ENCODE peak calls at places on chromosomes 13 and 19, in nine cellular contexts. H is OCI-LY7; M is psoas muscle; U is CD8-positive, alpha-beta T cell; Y is cardiac muscle cell; C is GM23338; L is DND-41; K is keratinocyte; D is IMR-90. V is an unnamed sample.

GRCh38 chr13:75137911-75138571 is 343.9 kb downstream of the TBC1D4 start:
- DNase-seq in U (no peak), D (no peak), H (no peak), M (no peak), C (no peak), L (no peak), Y (no peak), K (no peak), V (no peak)

GRCh38 chr19:40433391-40434216 is 7.8 kb upstream of the SERTAD1 start:
- DNase-seq in K (no peak), D (peak), Y (peak), C (peak), M (peak), L (peak), U (peak), H (peak), V (peak)

GRCh38 chr13:49240017-49240416 is 7.7 kb upstream of the CDADC1 start:
- DNase-seq in D (peak), U (peak), M (no peak), Y (peak), H (peak), C (peak), K (no peak), L (peak), V (no peak)

GRCh38 chr13:21319869-21320641 is 139.0 kb downstream of the ZDHHC20 start:
- DNase-seq in C (no peak), U (no peak), Y (no peak), M (no peak), L (no peak), K (no peak), H (no peak), D (no peak), V (no peak)

GRCh38 chr13:98921015-98921414 is 56.8 kb downstream of the DOCK9 start:
- DNase-seq in U (no peak), C (no peak), K (no peak), M (no peak), Y (no peak), L (no peak), D (no peak), H (no peak), V (no peak)

GRCh38 chr13:50319603-50320296 is 304.5 kb downstream of the KCNRG start:
- DNase-seq in D (peak), H (no peak), K (no peak), U (no peak), M (no peak), L (peak), Y (no peak), C (no peak), V (no peak)

GRCh38 chr13:111480976-111481375 is 160.5 kb downstream of the TEX29 start:
- DNase-seq in L (no peak), C (no peak), Y (no peak), M (no peak), H (no peak), D (no peak), U (no peak), K (no peak), V (no peak)

GRCh38 chr19:9818175-9818733 is 625 bp downstream of the FBXL12 start:
- DNase-seq in L (peak), H (peak), Y (no peak), C (no peak), M (no peak), K (no peak), D (no peak), U (no peak), V (no peak)

GRCh38 chr19:21915411-21915810 is 79.4 kb upstream of the ZNF43 start:
- DNase-seq in M (no peak), K (no peak), D (no peak), Y (no peak), L (no peak), U (no peak), H (no peak), C (no peak), V (no peak)

GRCh38 chr13:83692800-83693199 is 189.5 kb downstream of the SLITRK1 start:
- DNase-seq in Y (no peak), D (no peak), M (no peak), C (peak), K (no peak), U (no peak), H (no peak), L (no peak), V (no peak)

GRCh38 chr13:77338961-77339401 is 12.1 kb upstream of the MYCBP2 start:
- DNase-seq in Y (no peak), K (no peak), U (no peak), C (no peak), M (no peak), D (no peak), H (peak), L (no peak), V (no peak)

DNA sequence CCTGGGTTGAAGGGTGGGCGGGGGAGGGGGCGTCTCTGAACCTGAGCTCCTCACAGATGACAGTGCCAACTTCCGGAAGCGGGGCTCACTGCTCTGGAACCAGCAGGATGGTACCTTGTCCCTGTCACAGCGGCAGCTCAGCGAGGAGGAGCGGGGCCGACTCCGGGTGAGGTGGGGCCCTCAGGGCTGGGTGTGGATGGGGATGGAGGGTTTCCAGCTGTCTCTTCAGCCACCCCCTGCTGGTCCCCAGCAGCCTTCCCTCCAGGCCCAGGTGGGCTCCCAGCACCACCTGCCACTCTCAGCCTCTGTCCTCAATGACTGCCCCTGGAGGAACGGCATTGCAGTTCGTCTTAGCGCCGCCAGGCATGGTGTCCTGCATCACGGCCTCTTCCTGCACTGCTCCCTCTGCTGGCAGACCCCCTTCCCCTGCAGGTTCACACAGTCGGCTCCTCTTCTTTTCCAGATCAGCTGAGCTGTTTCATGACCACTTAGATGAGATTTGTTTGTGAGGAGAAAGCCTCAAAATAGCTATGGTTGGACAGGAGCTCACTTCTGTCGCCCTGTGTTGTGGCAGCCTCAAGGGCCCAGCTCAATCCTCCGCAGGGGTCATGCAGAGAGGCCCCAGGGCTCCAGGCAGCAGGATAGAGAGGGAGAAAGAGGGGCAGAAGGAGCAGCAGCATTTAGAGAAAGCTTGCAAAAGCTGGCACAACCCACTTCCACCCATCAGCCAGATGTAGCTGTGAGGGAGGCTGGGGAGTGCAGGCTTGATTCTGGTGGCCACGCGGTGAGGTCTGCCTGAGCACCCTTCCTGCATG is 2.5 kb upstream of the GARIN5A start:
- DNase-seq in L (peak), H (peak), D (peak), Y (peak), K (no peak), U (no peak), C (peak), M (peak), V (no peak)
- TF ChIP-seq CTCF in L (peak), H (peak), D (peak), Y (peak), K (peak), U (no peak), C (peak), M (peak), V (no peak)

GRCh38 chr19:46480409-46480808 is 9.0 kb upstream of the PNMA8A start:
- DNase-seq in D (peak), U (no peak), L (no peak), C (peak), K (no peak), H (no peak), Y (peak), M (peak), V (no peak)
- H3K27ac ChIP-seq in D (peak), U (no peak), L (no peak), C (peak), K (no peak), H (no peak), Y (peak), M (peak), V (peak)

GRCh38 chr19:49113762-49114629 is at the start of gene LIN7B:
- DNase-seq in L (peak), K (no peak), C (peak), U (peak), Y (peak), H (peak), M (peak), D (peak), V (no peak)
- TF ChIP-seq CTCF in L (peak), K (peak), C (peak), U (peak), Y (peak), H (peak), M (peak), D (peak), V (no peak)

GRCh38 chr19:4914736-4915501 is 5.6 kb downstream of the UHRF1 start:
- DNase-seq in K (peak), H (no peak), U (peak), C (no peak), M (no peak), D (peak), L (peak), Y (no peak), V (no peak)
- H3K27ac ChIP-seq in K (peak), H (no peak), U (peak), C (no peak), M (no peak), D (peak), L (no peak), Y (no peak), V (no peak)

DNA sequence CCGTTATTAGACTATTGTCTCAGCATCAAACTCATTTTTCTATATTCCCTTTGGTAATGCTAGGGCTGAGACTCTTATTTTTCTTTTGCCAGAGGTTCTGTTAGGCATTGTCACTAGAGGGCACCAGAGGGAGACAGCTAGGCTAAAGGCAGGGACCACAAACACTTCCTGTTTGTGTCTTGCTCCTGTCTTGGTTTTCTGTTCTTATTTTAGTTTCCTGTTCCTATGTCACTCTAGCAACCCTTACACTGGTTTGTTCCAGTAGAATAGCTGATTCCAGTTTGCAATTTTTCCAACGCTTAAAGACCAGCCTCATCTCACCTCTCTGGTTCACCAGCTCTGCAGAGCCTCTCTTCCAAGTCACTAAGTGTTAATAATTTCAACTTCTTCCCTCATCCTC is 772.0 kb downstream of the DIAPH3 start:
- DNase-seq in M (no peak), D (peak), Y (peak), C (peak), U (peak), H (peak), K (no peak), L (peak), V (no peak)
- TF ChIP-seq CTCF in M (peak), D (peak), Y (peak), C (peak), U (peak), H (peak), K (peak), L (peak), V (peak)

GRCh38 chr19:19403373-19403901 is 2.0 kb upstream of the GATAD2A start:
- DNase-seq in D (peak), L (no peak), Y (no peak), K (no peak), M (peak), U (no peak), H (no peak), C (no peak), V (no peak)
- H3K27ac ChIP-seq in D (no peak), L (no peak), Y (no peak), K (peak), M (peak), U (no peak), H (no peak), C (no peak), V (no peak)